ENCODE peak calls at places on chromosomes 7 and 10, in nine cellular contexts. Y, L, X, W, N, V, R, C and P are unnamed samples.

GRCh38 chr7:99693427-99694200 is 13.8 kb upstream of the CYP3A5 start:
- DNase-seq in R (no peak), Y (peak), N (no peak), V (no peak), C (no peak), X (no peak), L (no peak), W (no peak), P (no peak)

GRCh38 chr7:54944179-54944578 is 74.6 kb upstream of the EGFR start:
- DNase-seq in W (no peak), N (no peak), R (no peak), C (no peak), V (no peak), X (no peak), L (no peak), Y (no peak), P (no peak)

GRCh38 chr10:110491346-110491745 is 6.4 kb upstream of the DUSP5 start:
- DNase-seq in X (peak), V (no peak), C (no peak), L (no peak), W (no peak), R (no peak), Y (no peak), N (no peak), P (no peak)

GRCh38 chr10:100646033-100646432 is 99.3 kb upstream of the PAX2 start:
- DNase-seq in L (peak), R (no peak), V (no peak), W (no peak), Y (no peak), C (no peak), X (no peak), N (no peak), P (no peak)

GRCh38 chr7:34759477-34760125 is 101.6 kb downstream of the NPSR1 start:
- DNase-seq in L (peak), V (peak), W (no peak), R (no peak), N (no peak), X (peak), C (no peak), Y (peak), P (no peak)

GRCh38 chr10:17536221-17536620 is 81.0 kb downstream of the HACD1 start:
- DNase-seq in R (no peak), L (no peak), X (peak), V (no peak), N (no peak), C (no peak), W (no peak), Y (no peak), P (no peak)

GRCh38 chr7:126948664-126949063 is 304.1 kb downstream of the GRM8 start:
- DNase-seq in Y (no peak), X (no peak), V (no peak), L (no peak), R (no peak), C (no peak), N (no peak), W (no peak), P (no peak)

GRCh38 chr10:75672842-75673241 is 241.4 kb downstream of the LRMDA start:
- DNase-seq in V (no peak), Y (peak), R (no peak), C (no peak), N (no peak), X (peak), L (no peak), W (no peak), P (no peak)

GRCh38 chr10:71321386-71321785 is 2.3 kb downstream of the SLC29A3 start:
- DNase-seq in R (no peak), L (no peak), W (no peak), Y (no peak), V (no peak), N (no peak), X (no peak), C (no peak), P (no peak)

GRCh38 chr7:139095194-139095659 is 14.3 kb downstream of the ZC3HAV1 start:
- DNase-seq in V (no peak), X (no peak), N (peak), R (no peak), W (no peak), L (peak), Y (no peak), C (no peak), P (no peak)

GRCh38 chr10:131500892-131501291 is 189.4 kb upstream of the TCERG1L start:
- DNase-seq in N (no peak), X (no peak), Y (no peak), V (no peak), L (no peak), W (no peak), C (no peak), R (no peak), P (no peak)

GRCh38 chr7:135238112-135238744 is 4.6 kb downstream of the STRA8 start:
- DNase-seq in L (peak), X (no peak), V (no peak), W (no peak), N (no peak), R (no peak), C (no peak), Y (no peak), P (no peak)

GRCh38 chr7:48251766-48252165 is 80.5 kb downstream of the ABCA13 start:
- DNase-seq in Y (peak), W (no peak), V (no peak), L (no peak), X (no peak), R (no peak), C (no peak), N (no peak), P (no peak)

GRCh38 chr7:128697301-128697905 is 25.3 kb downstream of the GARIN1A start:
- DNase-seq in X (peak), C (no peak), W (no peak), R (peak), N (peak), V (peak), L (peak), Y (peak), P (no peak)
- TF ChIP-seq CTCF in X (peak), C (peak), W (no peak), R (no peak), N (no peak), V (no peak), L (peak), Y (peak), P (peak)

GRCh38 chr10:26860542-26861325 is at the start of gene ABI1:
- DNase-seq in R (peak), C (peak), V (peak), L (peak), X (peak), N (peak), Y (peak), W (peak), P (peak)
- TF ChIP-seq CTCF in R (no peak), C (peak), V (peak), L (no peak), X (peak), N (no peak), Y (peak), W (peak), P (peak)

DNA sequence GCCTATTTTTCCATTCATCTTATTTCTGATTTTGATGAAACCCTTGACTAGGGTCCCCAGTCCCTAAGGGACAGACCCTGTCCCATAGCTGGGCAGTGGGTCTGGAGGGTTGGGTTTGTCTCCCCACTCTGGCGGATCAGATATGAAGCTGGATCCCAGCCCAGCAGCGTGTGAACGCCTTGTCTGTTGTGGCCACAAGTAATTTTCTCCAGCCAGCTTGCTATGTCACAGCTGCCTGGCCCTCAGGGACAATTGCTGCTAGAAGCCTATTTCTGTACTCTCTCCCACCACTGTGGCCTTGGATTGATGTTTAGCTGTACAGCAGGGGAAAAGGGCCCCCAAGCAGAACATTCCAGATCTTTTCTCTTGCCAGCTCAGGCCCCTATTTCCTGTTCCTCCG is 53.6 kb upstream of the WAC start:
- DNase-seq in L (no peak), Y (no peak), V (no peak), C (no peak), W (no peak), N (no peak), X (no peak), R (no peak), P (no peak)
- TF ChIP-seq CTCF in L (no peak), Y (no peak), V (no peak), C (no peak), W (no peak), N (no peak), X (no peak), R (no peak), P (no peak)

GRCh38 chr10:115711306-115711705 is 561.7 kb downstream of the GFRA1 start:
- DNase-seq in R (no peak), X (no peak), W (no peak), L (no peak), N (no peak), Y (no peak), V (no peak), C (no peak), P (no peak)

GRCh38 chr10:115710136-115710535 is 562.9 kb downstream of the GFRA1 start:
- DNase-seq in W (no peak), R (no peak), Y (peak), L (no peak), X (no peak), V (no peak), N (no peak), C (no peak), P (no peak)

GRCh38 chr10:115706482-115707076 is 566.4 kb downstream of the GFRA1 start:
- DNase-seq in N (no peak), R (no peak), L (peak), C (no peak), Y (peak), X (peak), W (no peak), V (peak), P (no peak)
- TF ChIP-seq CTCF in N (no peak), R (no peak), L (peak), C (peak), Y (peak), X (peak), W (peak), V (peak), P (peak)

GRCh38 chr7:85426487-85426960 is 239.7 kb upstream of the SEMA3D start:
- DNase-seq in C (peak), L (no peak), N (no peak), R (no peak), X (peak), V (no peak), W (no peak), Y (no peak), P (no peak)
- TF ChIP-seq CTCF in C (no peak), L (no peak), N (no peak), R (no peak), X (no peak), V (no peak), W (no peak), Y (no peak), P (no peak)

DNA sequence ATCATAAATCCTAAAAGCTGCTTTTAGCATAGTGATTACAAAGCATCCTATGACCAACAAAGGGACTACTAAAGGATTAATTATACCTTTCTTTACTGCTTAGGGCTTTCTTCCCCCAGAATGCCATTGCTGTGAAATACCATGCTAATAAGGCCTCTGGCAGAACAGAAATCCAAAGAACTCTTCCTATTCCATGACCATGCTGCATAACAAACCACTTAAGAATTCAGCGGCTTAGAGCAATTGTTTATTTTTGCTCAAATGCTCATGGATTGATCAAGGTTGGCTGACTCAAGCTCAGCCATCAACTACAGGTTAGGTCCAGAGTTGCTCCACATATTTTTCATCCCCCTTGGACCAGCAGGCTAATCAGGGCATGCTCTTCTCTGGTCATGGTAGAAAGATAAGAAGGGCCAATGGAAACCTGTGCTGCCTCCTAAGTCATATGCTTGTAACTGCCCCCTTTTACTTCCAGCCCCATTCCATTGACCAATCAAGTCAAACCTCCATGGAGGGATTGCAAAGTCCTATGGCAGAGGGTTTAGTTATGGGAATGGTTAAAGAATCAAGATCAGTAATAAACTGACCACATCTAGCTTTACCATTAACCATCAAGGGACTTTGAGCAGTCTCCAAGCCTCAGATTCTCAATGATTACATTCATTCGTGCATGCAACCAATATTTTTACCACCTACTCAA is 244.4 kb upstream of the FZD1 start:
- DNase-seq in V (no peak), C (no peak), R (no peak), L (no peak), W (no peak), X (no peak), Y (no peak), N (no peak), P (no peak)
- TF ChIP-seq CTCF in V (no peak), C (no peak), R (no peak), L (no peak), W (no peak), X (no peak), Y (no peak), N (no peak), P (no peak)

GRCh38 chr7:131753620-131754222 is 197.3 kb upstream of the PODXL start:
- DNase-seq in N (no peak), X (no peak), R (no peak), V (peak), Y (peak), C (no peak), L (peak), W (peak), P (no peak)
- TF ChIP-seq CTCF in N (no peak), X (peak), R (no peak), V (peak), Y (peak), C (peak), L (peak), W (no peak), P (peak)

GRCh38 chr7:105748701-105749100 is 127.7 kb downstream of the ATXN7L1 start:
- DNase-seq in X (no peak), W (no peak), V (no peak), Y (no peak), N (no peak), L (no peak), C (no peak), R (no peak), P (no peak)
- TF ChIP-seq CTCF in X (no peak), W (no peak), V (no peak), Y (no peak), N (no peak), L (no peak), C (no peak), R (no peak), P (no peak)

GRCh38 chr10:14879801-14880193 is 1.1 kb downstream of the SUV39H2 start:
- DNase-seq in R (no peak), C (no peak), Y (peak), V (no peak), N (no peak), L (peak), W (no peak), X (no peak), P (no peak)

GRCh38 chr10:14876764-14877163 is 1.9 kb upstream of the SUV39H2 start:
- DNase-seq in W (no peak), N (no peak), R (peak), L (no peak), Y (no peak), V (no peak), X (no peak), C (no peak), P (no peak)

GRCh38 chr10:14879055-14879800 is 562 bp downstream of the SUV39H2 start:
- DNase-seq in C (no peak), X (no peak), L (peak), V (peak), Y (peak), R (peak), W (no peak), N (no peak), P (no peak)

GRCh38 chr10:14880201-14880600 is 1.5 kb downstream of the SUV39H2 start:
- DNase-seq in Y (peak), V (peak), N (no peak), W (no peak), C (no peak), X (no peak), R (no peak), L (no peak), P (no peak)

DNA sequence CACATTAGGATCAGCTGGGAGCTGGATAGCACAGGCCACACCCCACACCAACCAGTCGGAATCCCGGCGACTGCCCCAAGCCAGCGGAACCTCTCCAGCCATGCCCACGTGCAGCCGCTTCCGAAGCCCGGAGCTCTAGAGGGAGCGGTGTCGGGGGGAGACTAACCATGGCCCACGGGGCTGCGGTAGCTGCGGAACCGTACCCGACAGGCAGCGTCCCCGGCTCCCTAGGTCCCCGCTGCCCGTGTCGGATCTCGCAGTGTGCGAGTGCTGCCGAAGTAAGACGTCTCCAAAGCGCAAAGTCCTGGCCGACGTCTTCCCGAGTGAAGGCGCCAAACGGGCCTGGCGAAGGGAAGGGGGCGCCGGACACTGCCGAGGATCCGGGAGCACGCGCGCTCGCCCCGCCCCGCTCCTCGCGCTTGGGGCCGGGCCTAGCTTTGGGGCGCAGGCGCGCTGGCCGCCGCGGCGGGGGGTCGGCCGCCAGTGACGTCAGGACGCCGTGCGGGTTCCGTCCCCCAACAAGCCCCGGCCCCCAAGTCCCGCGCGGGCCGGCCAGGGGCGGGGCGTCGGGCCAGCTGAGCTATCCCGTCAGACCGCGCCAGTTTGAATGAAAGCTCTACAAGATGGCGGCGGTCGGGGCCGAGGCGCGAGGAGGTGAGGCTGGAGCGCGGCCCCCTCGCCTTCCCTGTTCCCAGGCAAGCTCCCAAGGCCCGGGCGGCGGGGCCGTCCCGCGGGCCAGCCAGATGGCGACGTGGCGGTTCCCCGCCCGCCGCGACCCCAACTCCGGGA is at the start of gene SUV39H2:
- DNase-seq in V (peak), L (peak), W (peak), Y (peak), R (peak), C (peak), N (peak), X (peak), P (peak)
- TF ChIP-seq CTCF in V (no peak), L (no peak), W (no peak), Y (peak), R (no peak), C (no peak), N (no peak), X (no peak), P (peak)

DNA sequence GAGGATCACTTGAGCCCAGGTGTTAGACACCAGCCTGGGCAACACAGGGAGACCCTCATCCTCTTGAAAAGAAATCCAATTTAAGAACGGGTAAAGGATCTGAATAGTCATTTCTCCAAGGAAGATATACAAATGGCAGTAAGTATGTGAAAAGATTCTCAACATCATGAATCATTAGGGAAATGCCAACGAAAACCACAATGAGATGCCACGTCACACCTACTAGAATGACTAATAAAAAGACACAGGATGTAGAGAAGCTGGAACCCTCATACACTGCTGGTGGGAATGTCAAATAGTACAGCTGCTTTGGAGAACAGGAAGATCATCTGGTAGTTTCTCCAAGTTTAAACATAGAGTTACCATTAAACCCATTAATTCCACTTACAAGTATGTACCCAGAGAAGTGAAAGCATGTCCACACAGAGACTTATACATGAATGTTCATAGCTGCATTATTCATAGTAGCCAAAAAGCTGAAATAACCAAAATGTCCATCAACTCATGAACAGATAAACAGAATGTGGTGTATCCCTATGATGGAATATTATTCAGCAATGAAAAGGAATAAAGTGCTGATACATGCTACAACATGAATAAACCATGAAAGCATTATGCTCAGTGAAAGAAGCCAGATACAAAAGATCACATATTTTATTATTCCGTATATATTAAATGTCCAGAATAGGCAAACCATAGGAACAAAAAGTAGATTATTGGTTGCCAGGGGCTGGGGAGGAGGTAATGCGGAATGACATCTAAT is 13.1 kb upstream of the ZMIZ2 start:
- DNase-seq in Y (peak), N (peak), L (no peak), X (peak), V (peak), W (no peak), C (peak), R (no peak), P (peak)
- TF ChIP-seq CTCF in Y (no peak), N (no peak), L (no peak), X (peak), V (no peak), W (no peak), C (no peak), R (no peak), P (no peak)